ENCODE peak calls at places on chromosome 11, in eight cellular contexts. X is mucosa of descending colon; M is A673; J is CD8-positive, alpha-beta T cell; Z is ovary; I is left ventricle myocardium inferior; F is foreskin fibroblast; K is epithelial cell of proximal tubule. A is an unnamed sample.

GRCh38 chr11:12430912-12431311 is 53.5 kb downstream of the PARVA start:
- DNase-seq in F (peak), K (no peak), Z (peak), J (no peak), I (no peak), M (no peak), X (peak), A (peak)

GRCh38 chr11:14336507-14337503 is 22.2 kb downstream of the RRAS2 start:
- DNase-seq in Z (no peak), I (no peak), K (peak), X (no peak), J (no peak), F (peak), M (no peak), A (no peak)

GRCh38 chr11:70303070-70303469 is 32.6 kb downstream of the PPFIA1 start:
- DNase-seq in F (peak), K (no peak), J (no peak), M (no peak), I (no peak), X (no peak), Z (no peak), A (peak)

GRCh38 chr11:70397336-70397982 is 870 bp upstream of the CTTN start:
- DNase-seq in Z (no peak), M (peak), J (no peak), X (peak), F (peak), K (no peak), I (no peak), A (no peak)

GRCh38 chr11:69537126-69537525 is 55.7 kb downstream of the LINC01488 start:
- DNase-seq in M (no peak), I (no peak), J (no peak), F (no peak), Z (no peak), K (no peak), X (no peak), A (no peak)

GRCh38 chr11:102338479-102339010 is 8.5 kb upstream of the BIRC2 start:
- DNase-seq in I (no peak), K (no peak), X (no peak), F (no peak), M (no peak), Z (no peak), J (no peak), A (no peak)

GRCh38 chr11:27293500-27294417 is 69.3 kb downstream of the CCDC34 start:
- DNase-seq in M (no peak), X (no peak), I (no peak), K (no peak), J (no peak), Z (no peak), F (peak), A (no peak)

GRCh38 chr11:8265681-8266241 is 2.1 kb upstream of the LMO1 start:
- DNase-seq in J (no peak), K (no peak), M (no peak), F (no peak), Z (no peak), X (no peak), I (no peak), A (no peak)

GRCh38 chr11:40204228-40204627 is 1255.2 kb downstream of the LRRC4C start:
- DNase-seq in I (no peak), K (no peak), J (no peak), X (no peak), M (no peak), Z (no peak), F (no peak), A (no peak)

GRCh38 chr11:69504576-69505420 is 23.3 kb downstream of the LINC01488 start:
- DNase-seq in M (no peak), I (no peak), K (no peak), J (no peak), Z (no peak), F (no peak), X (no peak), A (no peak)

GRCh38 chr11:24932110-24933000 is 435.5 kb downstream of the LUZP2 start:
- DNase-seq in J (no peak), F (no peak), I (no peak), Z (no peak), X (peak), M (no peak), K (no peak), A (no peak)

GRCh38 chr11:118791961-118792578 is 1.1 kb upstream of the DDX6 start:
- DNase-seq in F (peak), Z (no peak), X (peak), I (no peak), K (no peak), M (peak), J (peak), A (no peak)

GRCh38 chr11:120180571-120181445 is 30.0 kb upstream of the OAF start:
- DNase-seq in I (no peak), Z (peak), X (peak), K (no peak), J (no peak), M (no peak), F (peak), A (peak)

GRCh38 chr11:97143463-97143862 is 753.6 kb downstream of the JRKL start:
- DNase-seq in I (no peak), F (no peak), K (no peak), M (no peak), X (no peak), Z (no peak), J (no peak), A (no peak)

GRCh38 chr11:125373426-125374391 is 122.4 kb downstream of the FEZ1 start:
- DNase-seq in K (no peak), X (no peak), M (peak), Z (no peak), F (no peak), I (peak), J (no peak), A (peak)

GRCh38 chr11:133978816-133979215 is 22.0 kb upstream of the IGSF9B start:
- DNase-seq in F (no peak), Z (no peak), K (no peak), M (no peak), I (no peak), X (no peak), J (no peak), A (no peak)

GRCh38 chr11:61019037-61019817 is 47.7 kb downstream of the CD6 start:
- DNase-seq in M (no peak), J (no peak), F (no peak), I (no peak), K (no peak), X (no peak), Z (no peak), A (no peak)

GRCh38 chr11:17734418-17734911 is at the start of gene KCNC1:
- DNase-seq in Z (peak), X (no peak), F (peak), J (no peak), M (peak), K (no peak), I (no peak), A (no peak)

GRCh38 chr11:3340025-3340424 is 38.9 kb downstream of the ZNF195 start:
- DNase-seq in X (no peak), J (no peak), I (no peak), M (no peak), Z (no peak), F (peak), K (peak), A (peak)

GRCh38 chr11:73866586-73866996 is 10.1 kb downstream of the COA4 start:
- DNase-seq in Z (no peak), F (peak), K (peak), I (no peak), X (no peak), M (no peak), J (no peak), A (peak)

GRCh38 chr11:45264839-45265515 is 21.2 kb downstream of the SYT13 start:
- DNase-seq in K (peak), Z (no peak), X (no peak), M (peak), I (no peak), J (no peak), F (peak), A (peak)

GRCh38 chr11:74689666-74690065 is 41.6 kb downstream of the CHRDL2 start:
- DNase-seq in Z (no peak), K (no peak), I (no peak), J (no peak), M (no peak), F (peak), X (no peak), A (no peak)

GRCh38 chr11:128503231-128503991 is 83.9 kb downstream of the ETS1 start:
- DNase-seq in F (peak), M (peak), J (no peak), K (peak), X (no peak), Z (no peak), I (no peak), A (no peak)

GRCh38 chr11:114128399-114128798 is 68.9 kb downstream of the ZBTB16 start:
- DNase-seq in K (no peak), M (no peak), Z (no peak), I (no peak), F (no peak), J (no peak), X (no peak), A (no peak)

GRCh38 chr11:125924384-125925007 is 20.2 kb downstream of the DDX25 start:
- DNase-seq in Z (no peak), X (no peak), M (no peak), J (no peak), I (no peak), F (no peak), K (no peak), A (no peak)

GRCh38 chr11:57426439-57426753 is 525 bp downstream of the SLC43A3 start:
- DNase-seq in K (no peak), J (no peak), M (no peak), F (no peak), X (no peak), I (no peak), Z (no peak), A (no peak)

GRCh38 chr11:92870241-92870826 is 99.1 kb upstream of the MTNR1B start:
- DNase-seq in J (no peak), Z (no peak), K (no peak), I (no peak), M (no peak), X (no peak), F (no peak), A (no peak)

GRCh38 chr11:102453286-102453797 is 777 bp upstream of the TMEM123 start:
- DNase-seq in F (peak), I (peak), X (no peak), Z (no peak), M (no peak), K (no peak), J (no peak), A (no peak)

GRCh38 chr11:69005183-69005630 is 7.8 kb downstream of the MRGPRF start:
- DNase-seq in Z (peak), K (no peak), X (peak), M (no peak), I (no peak), J (no peak), F (no peak), A (no peak)

GRCh38 chr11:93895106-93895862 is 44.9 kb upstream of the VSTM5 start:
- DNase-seq in Z (no peak), X (no peak), F (peak), J (no peak), M (peak), I (no peak), K (no peak), A (peak)

GRCh38 chr11:6228520-6228919 is 5.9 kb downstream of the FHIP1B start:
- DNase-seq in J (no peak), I (no peak), Z (no peak), X (no peak), F (no peak), M (no peak), K (no peak), A (no peak)

GRCh38 chr11:82873919-82874333 is 26.3 kb downstream of the PRCP start:
- DNase-seq in Z (no peak), J (no peak), X (no peak), M (peak), F (no peak), I (no peak), K (no peak), A (no peak)

GRCh38 chr11:70854891-70855556 is 397.4 kb downstream of the SHANK2 start:
- DNase-seq in Z (no peak), K (no peak), F (no peak), J (no peak), X (no peak), I (no peak), M (no peak), A (no peak)

GRCh38 chr11:113132001-113132400 is 170.8 kb downstream of the NCAM1 start:
- DNase-seq in K (no peak), F (no peak), Z (peak), X (no peak), M (no peak), J (no peak), I (no peak), A (no peak)

GRCh38 chr11:76249195-76249741 is 43.0 kb upstream of the WNT11 start:
- DNase-seq in M (no peak), Z (no peak), F (no peak), K (no peak), J (no peak), X (no peak), I (no peak), A (no peak)

GRCh38 chr11:124823512-124824376 is 23.5 kb upstream of the MSANTD2 start:
- DNase-seq in I (no peak), M (no peak), F (no peak), X (no peak), Z (no peak), K (no peak), J (no peak), A (no peak)

GRCh38 chr11:102849319-102849718 is 5.9 kb upstream of the MMP3 start:
- DNase-seq in M (no peak), I (no peak), J (no peak), F (peak), Z (no peak), K (no peak), X (no peak), A (no peak)

DNA sequence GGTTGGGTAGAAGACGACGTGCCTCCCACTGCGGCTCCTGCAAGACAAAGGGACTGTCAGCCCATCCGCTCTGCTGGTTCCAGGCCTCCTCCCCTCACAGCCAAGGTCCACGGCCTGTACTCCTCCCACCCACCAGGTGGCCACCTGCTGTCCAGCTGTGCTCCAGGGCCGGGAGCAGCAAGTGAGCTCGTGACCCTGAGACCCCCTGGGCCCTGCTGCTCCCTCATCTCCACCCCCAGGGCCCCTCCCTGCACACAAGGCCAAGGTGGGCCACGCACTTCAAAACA is 27.4 kb downstream of the TSPAN4 start:
- DNase-seq in Z (no peak), F (no peak), K (no peak), X (no peak), I (no peak), J (no peak), M (no peak), A (no peak)
- TF ChIP-seq CTCF in Z (no peak), F (no peak), K (peak), X (no peak), I (peak), J (no peak), M (no peak), A (peak)

GRCh38 chr11:85896871-85897270 is 41.7 kb downstream of the CCDC83 start:
- DNase-seq in J (no peak), M (no peak), Z (no peak), F (peak), K (no peak), X (no peak), I (no peak), A (no peak)

GRCh38 chr11:85898456-85898855 is 43.3 kb downstream of the CCDC83 start:
- DNase-seq in I (no peak), F (peak), X (no peak), K (no peak), Z (no peak), J (no peak), M (no peak), A (no peak)

GRCh38 chr11:85889676-85890579 is 34.7 kb downstream of the CCDC83 start:
- DNase-seq in X (no peak), K (peak), Z (no peak), I (no peak), J (no peak), F (peak), M (peak), A (peak)

GRCh38 chr11:85893378-85893777 is 38.2 kb downstream of the CCDC83 start:
- DNase-seq in I (no peak), K (no peak), X (no peak), M (no peak), F (no peak), Z (no peak), J (no peak), A (no peak)
- H3K4me3 ChIP-seq in I (no peak), K (no peak), X (no peak), M (no peak), F (no peak), Z (no peak), J (no peak), A (no peak)

DNA sequence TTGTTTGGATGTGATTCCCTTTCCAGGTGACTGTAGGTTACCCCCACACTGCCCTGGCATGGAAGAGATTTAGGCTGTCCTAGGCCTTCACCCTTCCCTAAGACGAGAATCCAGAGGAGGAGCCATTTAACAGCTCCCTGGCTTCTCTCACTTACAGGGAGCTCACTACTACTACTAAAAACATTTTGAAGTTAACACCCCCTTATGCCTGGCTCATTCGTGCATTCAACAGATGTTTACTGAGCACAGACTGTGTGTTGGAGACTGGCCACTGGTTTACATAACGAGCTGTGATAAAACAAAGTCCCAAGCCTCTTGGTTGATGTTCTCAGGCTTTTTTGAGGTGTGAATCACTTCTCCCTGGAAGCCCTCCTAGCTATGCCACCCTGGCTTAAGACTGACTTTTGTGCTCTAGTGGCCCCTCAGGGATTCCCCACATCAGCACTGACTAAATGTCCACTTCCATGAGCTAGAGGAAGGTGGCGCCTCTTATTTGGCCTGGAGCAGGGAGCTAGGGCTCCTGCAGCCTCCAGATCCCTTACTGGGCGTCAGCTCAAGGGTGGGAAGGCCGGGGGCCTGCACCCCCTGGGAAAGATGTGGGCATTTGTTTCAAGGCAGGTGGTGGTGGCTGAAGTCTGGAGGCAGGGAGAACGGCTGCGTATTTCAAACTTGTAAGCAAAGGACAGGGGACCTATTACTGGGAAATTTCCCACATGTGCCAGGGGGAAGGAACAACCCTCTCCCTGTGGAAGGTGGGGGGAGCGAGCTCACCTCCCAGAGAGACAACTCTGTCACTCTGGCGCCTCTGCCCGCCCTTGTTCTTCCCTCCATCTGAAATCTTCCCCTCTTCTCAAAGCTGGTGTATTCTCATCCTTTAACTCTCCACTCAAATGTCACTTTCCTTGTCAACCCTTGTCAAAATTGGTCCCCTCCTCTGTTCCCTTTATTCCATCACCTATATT is 19.4 kb upstream of the MALAT1 start:
- DNase-seq in M (peak), X (peak), I (peak), F (peak), J (no peak), Z (peak), K (peak), A (peak)
- TF ChIP-seq CTCF in M (peak), X (no peak), I (peak), F (peak), J (no peak), Z (no peak), K (peak), A (peak)

DNA sequence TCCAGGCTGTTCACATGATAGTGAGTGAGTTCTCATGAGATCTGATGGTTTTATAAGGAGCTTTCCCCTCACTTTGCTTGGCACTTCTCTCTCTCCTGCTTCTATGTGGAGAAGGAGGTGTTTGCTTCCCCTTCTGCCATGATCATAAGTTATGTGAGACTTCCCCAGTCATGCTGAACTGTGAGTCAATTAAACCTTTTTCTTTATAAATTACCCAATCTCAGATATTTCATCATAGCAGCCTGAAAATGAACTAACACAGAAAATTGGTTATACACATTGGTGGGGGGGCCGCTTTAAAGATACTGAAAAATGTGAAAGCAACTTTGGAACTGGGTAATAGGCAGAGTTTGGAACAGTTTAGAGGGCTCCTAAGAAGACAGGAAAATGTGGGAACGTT is 741.1 kb upstream of the LUZP2 start:
- DNase-seq in K (no peak), I (no peak), Z (no peak), X (no peak), F (peak), M (no peak), J (no peak), A (no peak)
- H3K4me3 ChIP-seq in K (no peak), I (no peak), Z (no peak), X (no peak), F (no peak), M (no peak), J (no peak), A (no peak)

DNA sequence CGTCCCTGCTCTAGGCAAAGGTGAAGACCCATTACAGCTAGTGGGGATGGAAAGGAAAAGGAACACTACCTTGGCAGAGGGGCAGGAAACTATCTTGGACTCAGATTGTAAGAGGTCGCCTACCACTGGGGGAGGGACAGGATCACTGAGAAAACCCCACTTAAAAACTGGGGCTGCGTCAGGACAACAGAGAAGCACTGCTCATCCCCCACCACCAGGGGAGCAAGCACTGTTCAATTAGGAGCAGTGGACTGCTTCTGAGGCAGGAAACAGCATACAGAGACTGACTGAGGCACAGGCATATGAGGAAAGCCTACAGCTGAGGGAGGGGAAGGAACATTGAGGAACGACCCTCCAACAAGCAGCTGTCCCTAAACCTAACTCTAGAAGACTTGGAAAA is 20.8 kb upstream of the DLAT start:
- DNase-seq in X (no peak), M (peak), F (peak), Z (no peak), K (no peak), I (no peak), J (no peak), A (no peak)
- TF ChIP-seq CTCF in X (no peak), M (peak), F (no peak), Z (no peak), K (peak), I (peak), J (peak), A (peak)

A was measured in retinal pigment epithelial cell.